ENCODE peak calls at places on chromosomes 16 and 17, in six cellular contexts. K is iPS-NIHi11, X is NCI-H69, U is adipocyte, B is T-helper 2 cell, I is HL-60. N is an unnamed sample.

GRCh38 chr16:49485663-49486062 is 112.1 kb downstream of the C16orf78 start:
- DNase-seq in K (no peak), I (no peak), X (peak), B (no peak), U (no peak), N (no peak)

GRCh38 chr16:1997591-1998359 is 8.0 kb downstream of the SYNGR3 start:
- DNase-seq in K (no peak), I (no peak), U (peak), X (no peak), B (no peak), N (no peak)

GRCh38 chr17:71335212-71335611 is 785.6 kb upstream of the SOX9 start:
- DNase-seq in X (no peak), I (no peak), K (no peak), U (no peak), B (no peak), N (no peak)

GRCh38 chr16:65548470-65548869 is 426.6 kb upstream of the CDH11 start:
- DNase-seq in I (no peak), B (no peak), U (peak), X (no peak), K (peak), N (no peak)

GRCh38 chr17:61669522-61669921 is 78.5 kb upstream of the NACA2 start:
- DNase-seq in I (no peak), B (no peak), U (no peak), X (peak), K (no peak), N (no peak)

GRCh38 chr17:49455226-49455968 is 39.7 kb upstream of the NGFR start:
- DNase-seq in K (no peak), B (no peak), I (no peak), X (no peak), U (no peak), N (no peak)

GRCh38 chr17:15479697-15480096 is 12.3 kb upstream of the CDRT4 start:
- DNase-seq in U (no peak), K (no peak), I (no peak), X (peak), B (no peak), N (no peak)

GRCh38 chr16:88785106-88785924 is at the start of gene PIEZO1:
- DNase-seq in U (peak), I (no peak), B (peak), K (peak), X (peak), N (peak)

GRCh38 chr17:32627233-32628008 is 140.6 kb downstream of the CDK5R1 start:
- DNase-seq in I (no peak), X (peak), U (no peak), K (peak), B (no peak), N (no peak)

GRCh38 chr17:65323055-65323454 is 185.9 kb downstream of the RGS9 start:
- DNase-seq in U (no peak), X (peak), I (no peak), B (no peak), K (peak), N (no peak)

GRCh38 chr16:87953308-87954208 is 2.3 kb downstream of the BANP start:
- DNase-seq in I (no peak), U (no peak), B (no peak), K (no peak), X (no peak), N (peak)

GRCh38 chr17:81545160-81545949 is 6.8 kb downstream of the FAAP100 start:
- DNase-seq in K (no peak), I (no peak), B (no peak), U (no peak), X (no peak), N (no peak)

GRCh38 chr17:80855968-80856862 is 135.4 kb upstream of the CHMP6 start:
- DNase-seq in X (no peak), U (peak), K (no peak), I (peak), B (peak), N (peak)

GRCh38 chr17:37507108-37507507 is 17.4 kb downstream of the DUSP14 start:
- DNase-seq in X (peak), B (no peak), I (no peak), K (no peak), U (no peak), N (no peak)

GRCh38 chr17:48835971-48836370 is 5.1 kb downstream of the CALCOCO2 start:
- DNase-seq in X (peak), I (no peak), K (no peak), B (no peak), U (no peak), N (peak)

GRCh38 chr17:2002767-2003329 is 22.3 kb downstream of the RTN4RL1 start:
- DNase-seq in K (no peak), I (no peak), X (peak), B (no peak), U (no peak), N (no peak)

GRCh38 chr17:1491406-1492248 is 859 bp downstream of the MYO1C start:
- DNase-seq in U (peak), I (no peak), K (peak), B (no peak), X (peak), N (peak)

GRCh38 chr16:19188406-19188805 is 20.4 kb downstream of the SYT17 start:
- DNase-seq in I (no peak), K (no peak), U (no peak), X (no peak), B (no peak), N (no peak)

GRCh38 chr17:48153711-48154642 is 46.4 kb downstream of the SNX11 start:
- DNase-seq in K (peak), X (peak), U (peak), I (no peak), B (no peak), N (peak)

GRCh38 chr16:55812951-55813350 is 19.9 kb downstream of the CES1 start:
- DNase-seq in U (no peak), K (no peak), X (no peak), B (no peak), I (no peak), N (no peak)

GRCh38 chr17:10668771-10669170 is 11.7 kb upstream of the MYH3 start:
- DNase-seq in I (no peak), K (no peak), B (no peak), U (peak), X (no peak), N (no peak)

GRCh38 chr17:59300941-59301340 is 30.5 kb upstream of the YPEL2 start:
- DNase-seq in X (no peak), U (no peak), K (no peak), I (no peak), B (no peak), N (no peak)

GRCh38 chr17:17445296-17445924 is 31.4 kb upstream of the MED9 start:
- DNase-seq in I (no peak), K (no peak), X (peak), B (no peak), U (no peak), N (no peak)

GRCh38 chr16:23145608-23146007 is 3.6 kb downstream of the USP31 start:
- DNase-seq in B (no peak), U (peak), K (no peak), I (no peak), X (peak), N (no peak)

GRCh38 chr17:50425682-50426471 is at the start of gene ACSF2:
- DNase-seq in U (peak), K (peak), I (peak), X (peak), B (peak), N (peak)

GRCh38 chr16:89153848-89154271 is 17.7 kb upstream of the CDH15 start:
- DNase-seq in X (no peak), I (no peak), U (no peak), B (no peak), K (no peak), N (no peak)

GRCh38 chr17:50111687-50112655 is 16.8 kb downstream of the PDK2 start:
- DNase-seq in X (peak), K (peak), I (no peak), U (no peak), B (no peak), N (no peak)

GRCh38 chr16:11143741-11144035 is 112.3 kb downstream of the SOCS1 start:
- DNase-seq in I (no peak), U (no peak), X (no peak), B (no peak), K (no peak), N (peak)

GRCh38 chr17:32111141-32111771 is 31.0 kb upstream of the RHOT1 start:
- DNase-seq in U (peak), X (peak), K (peak), I (peak), B (no peak), N (peak)

GRCh38 chr16:78877114-78877513 is 723.4 kb downstream of the MAF start:
- DNase-seq in B (no peak), I (no peak), X (no peak), K (peak), U (no peak), N (no peak)

GRCh38 chr16:84166796-84167695 is 19.8 kb downstream of the TAF1C start:
- DNase-seq in X (no peak), I (no peak), U (no peak), B (no peak), K (no peak), N (no peak)

N was measured in erythroblast.